ENCODE peak calls at places on chromosomes 6 and 20, in five cellular contexts. N is WERI-Rb-1; Y is left ventricle myocardium superior; G is CD8-positive, alpha-beta T cell; X is HS-5. J is an unnamed sample.

GRCh38 chr20:35467339-35468224 is 12.2 kb downstream of the CEP250 start:
- DNase-seq in X (no peak), N (no peak), Y (peak; percentile 42), G (no peak), J (no peak)

GRCh38 chr6:144286503-144287393 is 1.6 kb downstream of the UTRN start:
- DNase-seq in X (peak; percentile 74), Y (peak; percentile 80), G (no peak), N (peak; percentile 32), J (no peak)

GRCh38 chr6:73236147-73236750 is 11.0 kb upstream of the KHDC1L start:
- DNase-seq in Y (no peak), G (no peak), X (peak; percentile 93), N (no peak), J (no peak)

GRCh38 chr20:21322921-21323321 is 19.8 kb downstream of the XRN2 start:
- DNase-seq in X (no peak), G (no peak), N (no peak), Y (no peak), J (no peak)

GRCh38 chr6:137722749-137723272 is 144.2 kb upstream of the TNFAIP3 start:
- DNase-seq in Y (no peak), X (no peak), N (no peak), G (no peak), J (peak; percentile 76)

GRCh38 chr6:125117818-125118217 is 35.8 kb upstream of the TPD52L1 start:
- DNase-seq in Y (no peak), X (no peak), G (no peak), N (no peak), J (no peak)

GRCh38 chr6:117477988-117478852 is 4.3 kb upstream of the DCBLD1 start:
- DNase-seq in X (no peak), N (peak; percentile 34), G (no peak), Y (no peak), J (peak; percentile 54)

GRCh38 chr20:34720266-34720665 is 16.1 kb downstream of the TP53INP2 start:
- DNase-seq in X (no peak), G (no peak), Y (no peak), N (no peak), J (no peak)

GRCh38 chr6:111824608-111825337 is 48.5 kb downstream of the FYN start:
- DNase-seq in G (no peak), N (no peak), X (no peak), Y (no peak), J (no peak)

GRCh38 chr6:52507557-52508260 is 69.2 kb downstream of the TRAM2 start:
- DNase-seq in G (no peak), Y (no peak), N (no peak), X (peak; percentile 76), J (no peak)

GRCh38 chr20:2089447-2089846 is 12.2 kb upstream of the STK35 start:
- DNase-seq in X (no peak), G (no peak), N (no peak), Y (no peak), J (no peak)

GRCh38 chr6:169292340-169293124 is 38.9 kb upstream of the THBS2 start:
- DNase-seq in X (peak; percentile 90), G (no peak), N (no peak), Y (peak; percentile 45), J (peak; percentile 96)

GRCh38 chr6:29554764-29555163 is 4.8 kb downstream of the UBD start:
- DNase-seq in X (no peak), N (no peak), Y (no peak), G (no peak), J (no peak)

J was measured in MV-4-11.